ENCODE peak calls at places on chromosome 21, in six cellular contexts. One of them, this sample, is unnamed.

GRCh38 chr21:43758132-43758619 is 17.9 kb downstream of the CSTB start:
- DNase-seq in IMR-90: peak; percentile 70
- DNase-seq in MM.1S: no peak
- DNase-seq in HCT116: no peak
- DNase-seq in neuronal stem cell: no peak
- DNase-seq in mesendoderm: no peak
- DNase-seq in this sample: peak; percentile 54

GRCh38 chr21:37454869-37455503 is 88.4 kb downstream of the DYRK1A start:
- DNase-seq in HCT116: no peak
- DNase-seq in mesendoderm: no peak
- DNase-seq in IMR-90: no peak
- DNase-seq in neuronal stem cell: no peak
- DNase-seq in MM.1S: no peak
- DNase-seq in this sample: no peak

GRCh38 chr21:44454747-44455523 is at the start of gene LRRC3:
- DNase-seq in IMR-90: peak; percentile 30
- DNase-seq in MM.1S: peak; percentile 44
- DNase-seq in HCT116: peak; percentile 73
- DNase-seq in neuronal stem cell: peak; percentile 94
- DNase-seq in mesendoderm: peak; percentile 97
- DNase-seq in this sample: peak; percentile 65

GRCh38 chr21:46048926-46049889 is 48.7 kb upstream of the COL6A2 start:
- DNase-seq in MM.1S: no peak
- DNase-seq in neuronal stem cell: no peak
- DNase-seq in IMR-90: peak; percentile 100
- DNase-seq in HCT116: no peak
- DNase-seq in mesendoderm: peak; percentile 63
- DNase-seq in this sample: peak; percentile 66

GRCh38 chr21:21064353-21064752 is 66.1 kb downstream of the NCAM2 start:
- DNase-seq in mesendoderm: no peak
- DNase-seq in neuronal stem cell: no peak
- DNase-seq in MM.1S: no peak
- DNase-seq in IMR-90: no peak
- DNase-seq in HCT116: no peak
- DNase-seq in this sample: no peak

GRCh38 chr21:36732217-36732616 is 33.3 kb downstream of the SIM2 start:
- DNase-seq in HCT116: no peak
- DNase-seq in IMR-90: no peak
- DNase-seq in neuronal stem cell: no peak
- DNase-seq in mesendoderm: no peak
- DNase-seq in MM.1S: no peak
- DNase-seq in this sample: no peak

GRCh38 chr21:44086636-44087425 is 20.4 kb upstream of the PWP2 start:
- DNase-seq in HCT116: no peak
- DNase-seq in IMR-90: no peak
- DNase-seq in mesendoderm: no peak
- DNase-seq in neuronal stem cell: no peak
- DNase-seq in MM.1S: no peak
- DNase-seq in this sample: no peak

GRCh38 chr21:20661745-20662470 is 336.3 kb upstream of the NCAM2 start:
- DNase-seq in HCT116: no peak
- DNase-seq in MM.1S: no peak
- DNase-seq in IMR-90: no peak
- DNase-seq in mesendoderm: peak; percentile 53
- DNase-seq in neuronal stem cell: peak; percentile 59
- DNase-seq in this sample: no peak

GRCh38 chr21:44384968-44385367 is 31.5 kb downstream of the TRPM2 start:
- DNase-seq in MM.1S: no peak
- DNase-seq in neuronal stem cell: no peak
- DNase-seq in HCT116: no peak
- DNase-seq in IMR-90: no peak
- DNase-seq in mesendoderm: no peak
- DNase-seq in this sample: no peak

GRCh38 chr21:44869860-44870747 is 3.4 kb downstream of the PTTG1IP start:
- DNase-seq in neuronal stem cell: no peak
- DNase-seq in HCT116: peak; percentile 93
- DNase-seq in IMR-90: peak; percentile 96
- DNase-seq in mesendoderm: peak; percentile 94
- DNase-seq in MM.1S: no peak
- DNase-seq in this sample: peak; percentile 90

GRCh38 chr21:30268608-30269197 is 14.0 kb downstream of the KRTAP24-1 start:
- DNase-seq in IMR-90: no peak
- DNase-seq in neuronal stem cell: no peak
- DNase-seq in HCT116: no peak
- DNase-seq in mesendoderm: peak; percentile 77
- DNase-seq in MM.1S: peak; percentile 34
- DNase-seq in this sample: no peak

GRCh38 chr21:43571976-43572375 is 87.3 kb downstream of the HSF2BP start:
- DNase-seq in MM.1S: no peak
- DNase-seq in IMR-90: no peak
- DNase-seq in neuronal stem cell: no peak
- DNase-seq in HCT116: no peak
- DNase-seq in mesendoderm: no peak
- DNase-seq in this sample: no peak

GRCh38 chr21:45265721-45266517 is 21.8 kb downstream of the POFUT2 start:
- DNase-seq in IMR-90: no peak
- DNase-seq in MM.1S: no peak
- DNase-seq in HCT116: no peak
- DNase-seq in mesendoderm: no peak
- DNase-seq in neuronal stem cell: no peak
- DNase-seq in this sample: no peak

DNA sequence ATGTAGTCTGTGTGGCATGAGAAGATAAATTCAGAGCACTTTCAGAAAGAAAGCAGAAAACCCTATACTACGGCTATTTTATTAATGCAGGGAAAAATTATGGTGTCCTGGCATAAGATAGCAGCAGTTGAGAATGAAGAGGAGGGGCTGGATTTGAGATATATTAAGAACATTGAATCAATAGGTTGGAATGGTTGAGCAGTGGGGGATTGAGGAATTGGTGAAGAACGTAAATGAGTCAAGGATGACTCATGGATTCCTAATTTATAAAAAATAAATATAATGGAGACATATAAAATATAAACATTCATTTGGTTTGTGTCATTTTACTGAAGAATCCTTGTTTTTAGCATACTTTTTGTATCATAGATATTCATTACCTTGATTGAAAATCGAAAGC is 234.3 kb upstream of the ADAMTS5 start:
- DNase-seq in HCT116: no peak
- DNase-seq in MM.1S: no peak
- DNase-seq in mesendoderm: no peak
- DNase-seq in neuronal stem cell: no peak
- DNase-seq in IMR-90: peak; percentile 85
- DNase-seq in this sample: no peak
- H3K9ac ChIP-seq in HCT116: no peak overlapping the region
- H3K9ac ChIP-seq in MM.1S: no peak overlapping the region
- H3K9ac ChIP-seq in mesendoderm: no peak overlapping the region
- H3K9ac ChIP-seq in neuronal stem cell: no peak overlapping the region
- H3K9ac ChIP-seq in IMR-90: no peak overlapping the region
- H3K9ac ChIP-seq in this sample: no peak overlapping the region

GRCh38 chr21:33067457-33067856 is 2.5 kb upstream of the OLIG1 start:
- DNase-seq in neuronal stem cell: no peak
- DNase-seq in IMR-90: no peak
- DNase-seq in HCT116: no peak
- DNase-seq in MM.1S: no peak
- DNase-seq in mesendoderm: no peak
- DNase-seq in this sample: no peak
- H3K9ac ChIP-seq in neuronal stem cell: no peak overlapping the region
- H3K9ac ChIP-seq in IMR-90: no peak overlapping the region
- H3K9ac ChIP-seq in HCT116: no peak overlapping the region
- H3K9ac ChIP-seq in MM.1S: no peak overlapping the region
- H3K9ac ChIP-seq in mesendoderm: no peak overlapping the region
- H3K9ac ChIP-seq in this sample: no peak overlapping the region

GRCh38 chr21:35005825-35006224 is 43.3 kb downstream of the RUNX1 start:
- DNase-seq in IMR-90: no peak
- DNase-seq in mesendoderm: no peak
- DNase-seq in MM.1S: no peak
- DNase-seq in HCT116: no peak
- DNase-seq in neuronal stem cell: no peak
- DNase-seq in this sample: no peak
- H3K9ac ChIP-seq in IMR-90: no peak overlapping the region
- H3K9ac ChIP-seq in mesendoderm: no peak overlapping the region
- H3K9ac ChIP-seq in MM.1S: no peak overlapping the region
- H3K9ac ChIP-seq in HCT116: no peak overlapping the region
- H3K9ac ChIP-seq in neuronal stem cell: no peak overlapping the region
- H3K9ac ChIP-seq in this sample: no peak overlapping the region

DNA sequence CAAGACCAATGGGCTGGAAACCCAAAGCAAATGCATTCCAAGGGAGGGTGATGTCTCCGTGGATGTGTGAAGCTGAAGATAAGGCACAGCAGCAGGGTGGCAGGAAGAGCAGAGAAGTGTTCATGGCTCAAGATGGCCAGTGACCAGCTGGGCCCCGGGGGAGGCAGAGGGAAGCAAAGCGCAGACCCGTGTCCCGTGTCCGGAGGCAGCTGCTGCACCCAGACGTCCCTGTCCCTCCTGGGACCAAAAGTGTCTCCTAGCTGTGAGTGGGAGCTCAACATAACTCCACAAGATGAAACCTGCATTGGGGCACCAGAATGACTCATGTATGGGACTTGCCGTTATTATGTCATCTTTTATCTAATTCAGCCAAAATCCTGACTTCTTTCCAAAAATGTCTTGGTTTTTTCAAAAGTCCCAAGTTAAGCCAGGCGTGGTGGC is 118.2 kb downstream of the RIPK4 start:
- DNase-seq in neuronal stem cell: no peak
- DNase-seq in mesendoderm: peak; percentile 72
- DNase-seq in IMR-90: peak; percentile 78
- DNase-seq in MM.1S: no peak
- DNase-seq in HCT116: no peak
- DNase-seq in this sample: peak; percentile 91
- H3K9ac ChIP-seq in neuronal stem cell: no peak overlapping the region
- H3K9ac ChIP-seq in mesendoderm: no peak overlapping the region
- H3K9ac ChIP-seq in IMR-90: no peak overlapping the region
- H3K9ac ChIP-seq in MM.1S: no peak overlapping the region
- H3K9ac ChIP-seq in HCT116: no peak overlapping the region
- H3K9ac ChIP-seq in this sample: no peak overlapping the region

DNA sequence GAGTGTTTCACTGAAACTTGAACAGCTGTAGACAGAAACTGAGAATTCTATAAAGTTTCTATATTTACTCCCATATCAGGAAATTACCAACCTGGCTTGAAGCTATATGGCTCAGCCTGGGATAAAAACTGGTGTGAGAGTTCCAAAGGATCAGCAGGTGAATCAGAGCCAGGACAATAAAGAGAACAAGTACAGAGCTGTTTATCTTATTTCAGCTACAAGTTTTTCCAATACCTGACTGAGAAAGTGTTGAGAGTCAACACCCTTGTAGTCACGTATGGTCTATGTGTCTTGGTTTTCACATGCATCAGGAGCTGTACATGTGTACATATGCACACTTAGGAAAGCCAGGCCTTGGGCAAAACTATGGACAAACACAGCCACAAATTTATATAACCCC is 40.7 kb upstream of the CXADR start:
- DNase-seq in neuronal stem cell: no peak
- DNase-seq in IMR-90: no peak
- DNase-seq in HCT116: no peak
- DNase-seq in MM.1S: no peak
- DNase-seq in mesendoderm: no peak
- DNase-seq in this sample: no peak
- H3K9ac ChIP-seq in neuronal stem cell: no peak overlapping the region
- H3K9ac ChIP-seq in IMR-90: no peak overlapping the region
- H3K9ac ChIP-seq in HCT116: no peak overlapping the region
- H3K9ac ChIP-seq in MM.1S: no peak overlapping the region
- H3K9ac ChIP-seq in mesendoderm: no peak overlapping the region
- H3K9ac ChIP-seq in this sample: peak overlapping the region; percentile 0